ENCODE peak calls at places on chromosome 22, in ten cellular contexts. A, X, E, J, H, K, B, C, O and V are unnamed samples.
A peak's percentile ranks its signal among the peaks of the same experiment; 100 is the strongest.

GRCh38 chr22:19872779-19873137 is 18.1 kb upstream of the GNB1L start:
- DNase-seq in A (no peak), X (no peak), E (peak; percentile 68), J (no peak), H (peak; percentile 15), K (no peak), B (peak; percentile 12), C (no peak), O (no peak), V (no peak)

GRCh38 chr22:25282671-25283561 is 63.5 kb downstream of the CRYBB2 start:
- DNase-seq in A (peak; percentile 62), X (no peak), E (no peak), J (no peak), H (no peak), K (no peak), B (no peak), C (no peak), O (no peak), V (no peak)

GRCh38 chr22:41217553-41218157 is 12.5 kb downstream of the L3MBTL2 start:
- DNase-seq in A (peak; percentile 79), X (peak; percentile 72), E (peak; percentile 34), J (no peak), H (peak; percentile 84), K (peak; percentile 92), B (peak; percentile 58), C (no peak), O (peak; percentile 56), V (no peak)

GRCh38 chr22:46119729-46120419 is 30.5 kb upstream of the PPARA start:
- DNase-seq in A (peak; percentile 83), X (no peak), E (no peak), J (no peak), H (peak; percentile 84), K (no peak), B (peak; percentile 73), C (no peak), O (no peak), V (no peak)

GRCh38 chr22:17786435-17787158 is 12.3 kb upstream of the BID start:
- DNase-seq in A (peak; percentile 82), X (peak; percentile 54), E (no peak), J (no peak), H (no peak), K (peak; percentile 45), B (peak; percentile 68), C (no peak), O (peak; percentile 80), V (no peak)

GRCh38 chr22:30286813-30287625 is 2.3 kb downstream of the CASTOR1 start:
- DNase-seq in A (peak; percentile 91), X (no peak), E (peak; percentile 69), J (peak; percentile 67), H (peak; percentile 71), K (peak; percentile 79), B (peak; percentile 71), C (peak; percentile 67), O (peak; percentile 87), V (no peak)

GRCh38 chr22:32802291-32802826 is 854 bp downstream of the TIMP3 start:
- DNase-seq in A (no peak), X (no peak), E (no peak), J (no peak), H (no peak), K (no peak), B (no peak), C (no peak), O (no peak), V (no peak)

GRCh38 chr22:48151641-48152040 is 1389.2 kb downstream of the TBC1D22A start:
- DNase-seq in A (no peak), X (no peak), E (no peak), J (no peak), H (no peak), K (no peak), B (no peak), C (no peak), O (no peak), V (no peak)

DNA sequence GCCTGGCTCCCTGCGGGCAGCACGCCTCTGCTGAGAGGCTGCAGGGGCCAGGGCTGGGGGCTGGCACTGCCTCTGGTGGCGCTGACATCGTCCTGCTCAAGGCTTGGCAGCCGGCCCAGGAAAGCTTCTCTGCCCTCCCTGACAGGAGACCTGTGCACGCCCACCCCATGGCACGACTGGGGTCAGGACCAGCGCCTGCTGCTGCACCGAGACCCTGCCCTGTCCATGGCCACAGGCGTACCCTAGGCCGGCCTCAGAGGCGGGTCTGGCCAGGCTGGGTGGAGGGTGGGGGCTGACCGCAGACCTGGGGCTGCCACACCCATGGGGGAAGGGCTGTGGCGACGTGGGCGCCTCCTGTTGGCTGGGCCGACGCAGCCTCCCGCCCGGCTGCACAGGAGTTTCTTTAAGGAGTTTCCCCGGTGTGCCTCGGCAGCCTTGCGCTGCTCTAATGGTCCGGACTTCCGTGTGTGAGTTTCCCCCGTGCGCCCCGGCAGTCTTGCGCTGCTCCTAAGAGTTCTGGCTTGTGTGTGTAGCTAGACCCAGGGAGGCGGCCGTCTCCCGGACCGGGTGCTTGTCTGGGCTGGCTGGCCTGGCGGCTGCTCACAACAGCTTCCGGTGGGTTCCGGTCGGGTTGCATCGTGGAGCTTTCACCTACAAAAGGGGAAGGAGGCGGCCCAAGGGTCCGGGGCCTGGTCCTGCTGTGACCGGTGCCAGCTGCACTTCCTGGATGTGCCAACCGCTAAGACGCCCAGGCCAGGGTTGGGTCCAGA is 4.7 kb downstream of the TRABD start:
- DNase-seq in A (peak; percentile 89), X (no peak), E (peak; percentile 91), J (peak; percentile 68), H (peak; percentile 64), K (peak; percentile 91), B (peak; percentile 60), C (peak; percentile 44), O (peak; percentile 91), V (no peak)
- TF ChIP-seq POLR2A in A (no peak), X (no peak), E (peak; percentile 71), J (peak; percentile 31), H (no peak), K (peak; percentile 15), B (no peak), C (no peak), O (peak; percentile 84), V (no peak)

GRCh38 chr22:36384766-36385400 is 2.9 kb downstream of the MYH9 start:
- DNase-seq in A (no peak), X (no peak), E (no peak), J (no peak), H (no peak), K (peak; percentile 51), B (peak; percentile 59), C (no peak), O (no peak), V (no peak)

GRCh38 chr22:36386900-36387663 is 685 bp downstream of the MYH9 start:
- DNase-seq in A (peak; percentile 92), X (no peak), E (peak; percentile 74), J (no peak), H (peak; percentile 53), K (peak; percentile 89), B (peak; percentile 55), C (no peak), O (peak; percentile 86), V (no peak)

GRCh38 chr22:36387664-36387913 is 178 bp downstream of the MYH9 start:
- DNase-seq in A (no peak), X (no peak), E (no peak), J (no peak), H (no peak), K (no peak), B (no peak), C (no peak), O (no peak), V (no peak)

GRCh38 chr22:36386351-36386899 is 1.3 kb downstream of the MYH9 start:
- DNase-seq in A (peak; percentile 71), X (no peak), E (no peak), J (no peak), H (no peak), K (peak; percentile 68), B (no peak), C (no peak), O (peak; percentile 69), V (no peak)

GRCh38 chr22:36385491-36386350 is 2.0 kb downstream of the MYH9 start:
- DNase-seq in A (no peak), X (no peak), E (peak; percentile 95), J (no peak), H (no peak), K (peak; percentile 76), B (peak; percentile 74), C (no peak), O (peak; percentile 61), V (no peak)
- TF ChIP-seq POLR2A in A (no peak), X (no peak), E (no peak), J (no peak), H (no peak), K (no peak), B (no peak), C (no peak), O (no peak), V (no peak)

DNA sequence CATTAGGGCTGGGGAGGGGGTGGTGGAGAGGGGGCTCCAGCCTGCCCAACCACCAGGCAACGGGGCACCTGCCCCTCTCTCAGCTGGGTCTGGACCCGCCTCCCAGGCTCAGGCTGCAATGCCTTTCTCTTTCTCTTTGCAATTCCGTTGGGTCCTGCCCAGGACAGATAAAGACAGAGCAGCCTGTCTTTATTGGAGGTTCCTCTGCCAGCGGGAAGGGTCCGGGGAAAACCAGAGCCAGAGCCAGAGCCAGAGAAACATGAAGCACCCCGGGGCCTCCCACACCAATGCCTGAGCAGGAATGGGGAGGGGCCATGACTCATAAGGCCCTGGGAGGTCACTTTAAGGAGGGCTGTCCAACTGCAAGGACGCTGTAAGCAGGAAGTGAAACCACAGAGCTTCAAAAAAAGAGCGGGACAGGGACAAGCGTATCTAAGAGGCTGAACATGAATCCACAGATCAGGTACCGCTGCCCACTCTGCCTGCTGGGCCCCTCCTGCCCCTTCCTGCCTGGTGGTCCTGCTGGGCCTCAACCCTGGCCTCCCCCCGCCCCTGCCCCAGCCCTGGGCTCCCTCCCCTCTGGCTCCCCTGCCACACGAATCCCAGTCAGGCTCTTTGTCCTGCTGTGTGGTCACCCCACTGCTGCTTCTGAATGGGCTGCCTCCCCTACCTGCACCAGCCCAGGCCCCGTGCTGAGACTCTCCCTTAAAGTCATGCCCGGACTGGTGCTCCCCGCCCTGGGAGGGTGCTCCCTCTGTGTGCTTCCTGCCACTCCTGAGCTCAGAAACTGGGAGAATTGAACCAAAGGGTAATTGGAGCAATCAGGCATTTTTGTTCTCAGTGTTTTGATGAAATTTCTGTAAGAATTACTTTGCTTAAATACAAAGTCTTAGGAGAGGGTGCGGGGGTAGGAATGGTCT is at the start of gene APOBEC3B:
- DNase-seq in A (peak; percentile 67), X (peak; percentile 88), E (peak; percentile 96), J (peak; percentile 85), H (peak; percentile 90), K (peak; percentile 96), B (peak; percentile 88), C (no peak), O (peak; percentile 92), V (peak; percentile 63)
- TF ChIP-seq POLR2A in A (no peak), X (no peak), E (peak; percentile 71), J (no peak), H (no peak), K (no peak), B (no peak), C (no peak), O (peak; percentile 53), V (peak; percentile 15)

GRCh38 chr22:42561856-42562255 is 8.1 kb downstream of the SERHL2 start:
- DNase-seq in A (no peak), X (no peak), E (no peak), J (no peak), H (peak; percentile 21), K (no peak), B (no peak), C (no peak), O (no peak), V (no peak)

GRCh38 chr22:42560781-42561180 is 7.0 kb downstream of the SERHL2 start:
- DNase-seq in A (no peak), X (no peak), E (no peak), J (no peak), H (no peak), K (peak; percentile 64), B (no peak), C (no peak), O (no peak), V (no peak)

GRCh38 chr22:42560381-42560780 is 6.6 kb downstream of the SERHL2 start:
- DNase-seq in A (no peak), X (no peak), E (no peak), J (no peak), H (no peak), K (no peak), B (no peak), C (no peak), O (no peak), V (no peak)

GRCh38 chr22:42562684-42563083 is 8.9 kb downstream of the SERHL2 start:
- DNase-seq in A (no peak), X (no peak), E (no peak), J (no peak), H (peak; percentile 31), K (no peak), B (no peak), C (no peak), O (no peak), V (no peak)

GRCh38 chr22:42562282-42562681 is 8.5 kb downstream of the SERHL2 start:
- DNase-seq in A (no peak), X (no peak), E (no peak), J (no peak), H (peak; percentile 78), K (peak; percentile 89), B (no peak), C (no peak), O (no peak), V (no peak)
- TF ChIP-seq POLR2A in A (no peak), X (no peak), E (no peak), J (no peak), H (no peak), K (no peak), B (no peak), C (no peak), O (no peak), V (no peak)